ENCODE peak calls at places on chromosome 22, in six cellular contexts. One of them, this sample, is unnamed.

GRCh38 chr22:48824673-48825651 is 1002.7 kb downstream of the BRD1 start:
- DNase-seq in occipital lobe: peak
- DNase-seq in non-pigmented ciliary epithelial cell: no peak
- DNase-seq in astrocyte of the hippocampus: peak
- DNase-seq in G401: no peak
- DNase-seq in substantia nigra: no peak
- DNase-seq in this sample: peak

GRCh38 chr22:27835446-27835845 is 33.9 kb upstream of the MN1 start:
- DNase-seq in occipital lobe: no peak
- DNase-seq in substantia nigra: no peak
- DNase-seq in non-pigmented ciliary epithelial cell: no peak
- DNase-seq in G401: no peak
- DNase-seq in astrocyte of the hippocampus: peak
- DNase-seq in this sample: no peak

GRCh38 chr22:20567993-20568417 is 60.6 kb downstream of the MED15 start:
- DNase-seq in astrocyte of the hippocampus: peak
- DNase-seq in occipital lobe: no peak
- DNase-seq in non-pigmented ciliary epithelial cell: no peak
- DNase-seq in substantia nigra: no peak
- DNase-seq in G401: peak
- DNase-seq in this sample: no peak

GRCh38 chr22:46777609-46777970 is 15.1 kb downstream of the TBC1D22A start:
- DNase-seq in non-pigmented ciliary epithelial cell: no peak
- DNase-seq in astrocyte of the hippocampus: peak
- DNase-seq in occipital lobe: no peak
- DNase-seq in G401: no peak
- DNase-seq in substantia nigra: peak
- DNase-seq in this sample: peak

GRCh38 chr22:29375436-29376076 is 12.8 kb downstream of the AP1B1 start:
- DNase-seq in substantia nigra: no peak
- DNase-seq in occipital lobe: no peak
- DNase-seq in G401: no peak
- DNase-seq in astrocyte of the hippocampus: no peak
- DNase-seq in non-pigmented ciliary epithelial cell: no peak
- DNase-seq in this sample: no peak

GRCh38 chr22:29773233-29773632 is 6.1 kb downstream of the UQCR10 start:
- DNase-seq in substantia nigra: no peak
- DNase-seq in occipital lobe: no peak
- DNase-seq in non-pigmented ciliary epithelial cell: no peak
- DNase-seq in G401: no peak
- DNase-seq in astrocyte of the hippocampus: peak
- DNase-seq in this sample: no peak

GRCh38 chr22:19514831-19515565 is 9.2 kb downstream of the CLDN5 start:
- DNase-seq in occipital lobe: no peak
- DNase-seq in G401: no peak
- DNase-seq in substantia nigra: no peak
- DNase-seq in astrocyte of the hippocampus: no peak
- DNase-seq in non-pigmented ciliary epithelial cell: no peak
- DNase-seq in this sample: no peak

GRCh38 chr22:39197578-39197977 is 45.1 kb upstream of the CBX7 start:
- DNase-seq in occipital lobe: no peak
- DNase-seq in non-pigmented ciliary epithelial cell: no peak
- DNase-seq in substantia nigra: no peak
- DNase-seq in G401: no peak
- DNase-seq in astrocyte of the hippocampus: no peak
- DNase-seq in this sample: peak

GRCh38 chr22:37777122-37777687 is 30.5 kb upstream of the GCAT start:
- DNase-seq in non-pigmented ciliary epithelial cell: peak
- DNase-seq in G401: no peak
- DNase-seq in occipital lobe: no peak
- DNase-seq in astrocyte of the hippocampus: peak
- DNase-seq in substantia nigra: no peak
- DNase-seq in this sample: peak

GRCh38 chr22:41541484-41541883 is 2.8 kb downstream of the POLR3H start:
- DNase-seq in occipital lobe: no peak
- DNase-seq in non-pigmented ciliary epithelial cell: no peak
- DNase-seq in astrocyte of the hippocampus: no peak
- DNase-seq in substantia nigra: no peak
- DNase-seq in G401: no peak
- DNase-seq in this sample: no peak

GRCh38 chr22:50548046-50548912 is 2.6 kb downstream of the KLHDC7B start:
- DNase-seq in occipital lobe: no peak
- DNase-seq in astrocyte of the hippocampus: no peak
- DNase-seq in non-pigmented ciliary epithelial cell: no peak
- DNase-seq in G401: no peak
- DNase-seq in substantia nigra: no peak
- DNase-seq in this sample: no peak

GRCh38 chr22:37126882-37127281 is 17.4 kb upstream of the TMPRSS6 start:
- DNase-seq in occipital lobe: no peak
- DNase-seq in G401: no peak
- DNase-seq in non-pigmented ciliary epithelial cell: no peak
- DNase-seq in substantia nigra: no peak
- DNase-seq in astrocyte of the hippocampus: no peak
- DNase-seq in this sample: no peak

GRCh38 chr22:44449061-44449682 is 48.9 kb downstream of the RTL6 start:
- DNase-seq in G401: no peak
- DNase-seq in occipital lobe: no peak
- DNase-seq in non-pigmented ciliary epithelial cell: peak
- DNase-seq in substantia nigra: no peak
- DNase-seq in astrocyte of the hippocampus: peak
- DNase-seq in this sample: peak

GRCh38 chr22:18947905-18948304 is 11.8 kb upstream of the PRODH start:
- DNase-seq in occipital lobe: no peak
- DNase-seq in substantia nigra: no peak
- DNase-seq in G401: no peak
- DNase-seq in astrocyte of the hippocampus: no peak
- DNase-seq in non-pigmented ciliary epithelial cell: no peak
- DNase-seq in this sample: peak

GRCh38 chr22:32532819-32533128 is 58.2 kb downstream of the FBXO7 start:
- DNase-seq in non-pigmented ciliary epithelial cell: no peak
- DNase-seq in G401: no peak
- DNase-seq in substantia nigra: no peak
- DNase-seq in astrocyte of the hippocampus: no peak
- DNase-seq in occipital lobe: no peak
- DNase-seq in this sample: no peak